ENCODE peak calls at places on chromosomes 1 and 21, in nine cellular contexts. V is AG04449, T is neural progenitor cell, L is psoas muscle, W is choroid plexus epithelial cell, Q is cardiac fibroblast, Z is AG04450, B is H1, F is spleen. N is an unnamed sample.

GRCh38 chr21:29243188-29243587 is 55.5 kb upstream of the BACH1 start:
- DNase-seq in V (no peak), T (no peak), L (no peak), W (no peak), Q (no peak), Z (no peak), B (no peak), F (no peak), N (no peak)

GRCh38 chr1:109773203-109773899 is 9.6 kb upstream of the EPS8L3 start:
- DNase-seq in V (peak), T (peak), L (peak), W (peak), Q (peak), Z (peak), B (peak), F (peak), N (no peak)

GRCh38 chr1:233289676-233290075 is 5.8 kb downstream of the PCNX2 start:
- DNase-seq in V (no peak), T (peak), L (no peak), W (no peak), Q (no peak), Z (no peak), B (peak), F (no peak), N (no peak)

GRCh38 chr1:34115233-34115632 is 49.8 kb downstream of the CSMD2 start:
- DNase-seq in V (no peak), T (no peak), L (no peak), W (no peak), Q (no peak), Z (no peak), B (no peak), F (no peak), N (no peak)

GRCh38 chr1:183039985-183040447 is 16.8 kb downstream of the LAMC1 start:
- DNase-seq in V (no peak), T (no peak), L (no peak), W (peak), Q (peak), Z (peak), B (no peak), F (no peak), N (peak)

GRCh38 chr1:6587261-6588005 is 7.6 kb downstream of the ZBTB48 start:
- DNase-seq in V (no peak), T (no peak), L (peak), W (no peak), Q (no peak), Z (no peak), B (no peak), F (no peak), N (no peak)

GRCh38 chr1:58727363-58727762 is 27.5 kb upstream of the MYSM1 start:
- DNase-seq in V (no peak), T (no peak), L (no peak), W (peak), Q (peak), Z (peak), B (no peak), F (no peak), N (peak)

GRCh38 chr1:205668951-205669340 is 11.4 kb downstream of the SLC45A3 start:
- DNase-seq in V (no peak), T (peak), L (no peak), W (no peak), Q (no peak), Z (no peak), B (no peak), F (no peak), N (no peak)

GRCh38 chr1:90730247-90731022 is 13.3 kb upstream of the BARHL2 start:
- DNase-seq in V (no peak), T (peak), L (no peak), W (peak), Q (no peak), Z (no peak), B (no peak), F (no peak), N (no peak)

GRCh38 chr1:97986041-97987005 is 65.5 kb upstream of the DPYD start:
- DNase-seq in V (no peak), T (no peak), L (no peak), W (no peak), Q (peak), Z (no peak), B (no peak), F (no peak), N (no peak)

GRCh38 chr1:48688102-48688760 is 88.5 kb downstream of the BEND5 start:
- DNase-seq in V (no peak), T (peak), L (no peak), W (peak), Q (no peak), Z (no peak), B (no peak), F (no peak), N (no peak)

GRCh38 chr1:53346007-53346813 is 18.3 kb upstream of the LRP8 start:
- DNase-seq in V (no peak), T (no peak), L (no peak), W (no peak), Q (no peak), Z (no peak), B (no peak), F (peak), N (no peak)

GRCh38 chr1:62508187-62508758 is 71.4 kb downstream of the USP1 start:
- DNase-seq in V (peak), T (peak), L (no peak), W (peak), Q (peak), Z (peak), B (no peak), F (no peak), N (peak)

GRCh38 chr1:41021526-41022308 is at the start of gene SLFNL1:
- DNase-seq in V (no peak), T (peak), L (no peak), W (peak), Q (peak), Z (peak), B (no peak), F (no peak), N (no peak)

GRCh38 chr1:23951646-23952095 is 8.0 kb upstream of the PNRC2 start:
- DNase-seq in V (peak), T (no peak), L (no peak), W (peak), Q (peak), Z (no peak), B (no peak), F (no peak), N (peak)

GRCh38 chr1:89757532-89757931 is 63.3 kb upstream of the LRRC8D start:
- DNase-seq in V (no peak), T (no peak), L (no peak), W (peak), Q (peak), Z (no peak), B (no peak), F (peak), N (no peak)

GRCh38 chr1:182841368-182841988 is 2.3 kb downstream of the DHX9 start:
- DNase-seq in V (no peak), T (peak), L (no peak), W (peak), Q (peak), Z (peak), B (no peak), F (no peak), N (no peak)

GRCh38 chr1:44857446-44857845 is 14.4 kb upstream of the PTCH2 start:
- DNase-seq in V (no peak), T (no peak), L (no peak), W (no peak), Q (no peak), Z (no peak), B (no peak), F (no peak), N (no peak)

GRCh38 chr1:23081376-23081775 is 62.1 kb downstream of the KDM1A start:
- DNase-seq in V (no peak), T (peak), L (no peak), W (peak), Q (no peak), Z (no peak), B (no peak), F (no peak), N (no peak)

GRCh38 chr1:178393370-178393769 is 103.4 kb downstream of the CLEC20A start:
- DNase-seq in V (no peak), T (no peak), L (no peak), W (no peak), Q (no peak), Z (no peak), B (no peak), F (no peak), N (no peak)

GRCh38 chr1:154557939-154558609 is 388 bp downstream of the UBE2Q1 start:
- DNase-seq in V (no peak), T (no peak), L (peak), W (peak), Q (peak), Z (no peak), B (no peak), F (peak), N (no peak)

GRCh38 chr21:31622397-31622796 is 37.1 kb upstream of the SOD1 start:
- DNase-seq in V (no peak), T (no peak), L (no peak), W (no peak), Q (no peak), Z (no peak), B (no peak), F (no peak), N (no peak)

GRCh38 chr1:65429806-65430205 is 9.3 kb downstream of the LEPR start:
- DNase-seq in V (no peak), T (no peak), L (no peak), W (peak), Q (peak), Z (no peak), B (no peak), F (no peak), N (no peak)

GRCh38 chr1:4395676-4396075 is 258.7 kb upstream of the AJAP1 start:
- DNase-seq in V (no peak), T (no peak), L (no peak), W (no peak), Q (no peak), Z (no peak), B (no peak), F (no peak), N (no peak)

GRCh38 chr1:188822248-188822647 is 1655.4 kb downstream of the BRINP3 start:
- DNase-seq in V (no peak), T (no peak), L (no peak), W (peak), Q (no peak), Z (no peak), B (no peak), F (no peak), N (no peak)

GRCh38 chr21:44006017-44006624 is 6.0 kb upstream of the TRAPPC10 start:
- DNase-seq in V (peak), T (no peak), L (no peak), W (peak), Q (peak), Z (peak), B (no peak), F (no peak), N (peak)

GRCh38 chr1:202954057-202954745 is 3.9 kb downstream of the ADIPOR1 start:
- DNase-seq in V (no peak), T (no peak), L (no peak), W (no peak), Q (no peak), Z (no peak), B (no peak), F (no peak), N (no peak)

GRCh38 chr21:31612889-31613785 is 46.4 kb upstream of the SOD1 start:
- DNase-seq in V (no peak), T (peak), L (no peak), W (peak), Q (no peak), Z (no peak), B (no peak), F (no peak), N (no peak)

GRCh38 chr1:27521336-27522147 is 31.6 kb upstream of the WASF2 start:
- DNase-seq in V (no peak), T (no peak), L (no peak), W (no peak), Q (no peak), Z (no peak), B (no peak), F (peak), N (no peak)

DNA sequence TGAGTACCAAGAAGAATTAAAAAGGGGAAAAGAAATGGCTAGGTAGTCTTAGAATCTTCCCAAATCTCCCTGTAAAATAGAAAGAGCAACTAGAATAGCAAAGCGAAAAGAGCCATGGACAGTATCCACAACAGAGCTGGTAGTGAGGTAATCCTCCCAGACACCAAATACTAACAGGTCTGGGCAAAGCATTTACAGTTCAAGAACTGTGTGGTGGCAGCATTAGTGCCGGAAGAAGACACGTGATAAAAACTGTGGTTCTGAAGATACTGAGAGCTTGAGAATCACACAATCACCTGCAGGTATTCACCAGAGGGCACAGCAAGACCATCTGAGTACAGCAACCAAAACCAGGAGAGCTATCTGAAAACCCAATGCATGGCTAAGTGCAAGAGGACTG is 31.8 kb upstream of the OLIG2 start:
- DNase-seq in V (no peak), T (no peak), L (no peak), W (no peak), Q (no peak), Z (no peak), B (no peak), F (no peak), N (no peak)
- H3K4me3 ChIP-seq in V (no peak), T (no peak), L (no peak), W (no peak), Q (no peak), Z (no peak), B (no peak), F (no peak), N (no peak)

DNA sequence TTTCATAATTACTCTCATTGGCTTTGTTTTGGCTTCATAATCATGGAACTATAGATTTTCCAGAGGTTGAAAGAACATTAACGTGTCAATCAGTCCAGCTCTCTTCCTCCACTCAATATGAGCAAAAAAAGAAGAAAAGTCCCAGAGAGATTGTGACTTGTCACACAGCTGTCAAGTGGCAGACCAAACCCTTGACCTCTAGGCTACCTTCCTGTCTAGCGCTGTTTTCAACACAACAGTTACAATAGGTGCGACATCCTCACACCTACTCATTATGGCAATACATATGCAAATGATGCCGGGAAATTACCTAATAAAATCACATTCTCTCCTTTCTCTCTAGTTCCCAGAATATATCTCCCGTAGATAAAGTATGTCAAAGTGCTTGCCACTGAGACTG is 1.1 kb downstream of the WARS2 start:
- DNase-seq in V (no peak), T (no peak), L (no peak), W (no peak), Q (no peak), Z (no peak), B (no peak), F (no peak), N (no peak)
- H3K4me3 ChIP-seq in V (peak), T (peak), L (peak), W (peak), Q (peak), Z (peak), B (peak), F (peak), N (peak)

DNA sequence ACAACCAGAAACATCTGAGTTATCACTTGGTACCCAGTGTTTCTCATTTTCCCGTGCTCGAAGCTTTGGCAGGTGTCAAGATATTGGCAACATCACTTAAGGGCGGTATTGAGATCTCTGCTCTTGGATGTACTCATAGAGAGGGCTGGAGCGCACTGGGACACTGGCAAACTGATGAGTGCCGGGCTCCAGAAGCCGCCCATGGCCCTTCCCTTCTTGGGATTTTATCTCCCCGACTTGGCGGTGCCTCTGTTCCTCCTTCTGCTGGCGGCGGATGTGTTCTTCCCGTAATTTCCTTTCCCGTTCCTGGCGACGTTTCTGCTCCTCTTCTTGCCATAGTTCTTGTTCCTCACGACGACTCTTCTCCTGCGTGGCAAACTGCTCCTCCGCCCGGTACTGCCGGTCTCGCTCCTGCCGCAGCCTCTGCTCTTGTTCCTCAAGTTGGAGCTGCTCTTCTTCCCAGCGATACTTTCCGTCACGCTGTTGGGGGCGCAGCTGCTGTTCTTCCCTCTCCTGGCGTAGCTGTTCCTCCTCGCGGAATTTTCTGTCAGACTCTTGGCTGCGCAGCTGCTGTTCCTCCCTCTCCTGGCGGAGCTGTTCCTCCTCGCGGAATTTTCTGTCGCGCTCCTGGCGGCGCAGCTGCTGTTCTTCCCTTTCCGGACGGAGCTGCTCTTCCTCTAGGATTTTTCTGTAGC is 7.8 kb downstream of the TCHH start:
- DNase-seq in V (no peak), T (no peak), L (no peak), W (no peak), Q (no peak), Z (no peak), B (no peak), F (no peak), N (no peak)
- H3K4me3 ChIP-seq in V (peak), T (no peak), L (peak), W (no peak), Q (peak), Z (no peak), B (peak), F (peak), N (peak)

GRCh38 chr1:72283204-72284083 is 1.1 kb upstream of the NEGR1 start:
- DNase-seq in V (no peak), T (peak), L (peak), W (peak), Q (peak), Z (peak), B (no peak), F (peak), N (peak)
- H3K4me3 ChIP-seq in V (peak), T (peak), L (peak), W (peak), Q (peak), Z (peak), B (peak), F (peak), N (peak)

GRCh38 chr1:220887202-220887867 is 8.1 kb downstream of the HLX start:
- DNase-seq in V (no peak), T (peak), L (no peak), W (no peak), Q (no peak), Z (no peak), B (no peak), F (peak), N (no peak)
- H3K4me3 ChIP-seq in V (peak), T (peak), L (peak), W (no peak), Q (no peak), Z (no peak), B (peak), F (no peak), N (no peak)

GRCh38 chr1:10529772-10530171 is 55.0 kb downstream of the PEX14 start:
- DNase-seq in V (no peak), T (peak), L (no peak), W (no peak), Q (no peak), Z (no peak), B (no peak), F (no peak), N (no peak)

GRCh38 chr1:10532357-10532756 is 57.6 kb downstream of the PEX14 start:
- DNase-seq in V (no peak), T (no peak), L (no peak), W (no peak), Q (no peak), Z (no peak), B (no peak), F (no peak), N (no peak)

GRCh38 chr1:10530281-10530740 is 55.6 kb downstream of the PEX14 start:
- DNase-seq in V (no peak), T (peak), L (no peak), W (peak), Q (peak), Z (no peak), B (peak), F (no peak), N (no peak)

GRCh38 chr1:10529096-10529495 is 54.3 kb downstream of the PEX14 start:
- DNase-seq in V (no peak), T (peak), L (no peak), W (no peak), Q (no peak), Z (no peak), B (no peak), F (no peak), N (no peak)

GRCh38 chr1:10530756-10531155 is 56.0 kb downstream of the PEX14 start:
- DNase-seq in V (peak), T (no peak), L (no peak), W (peak), Q (peak), Z (no peak), B (no peak), F (no peak), N (no peak)
- H3K4me3 ChIP-seq in V (peak), T (peak), L (no peak), W (no peak), Q (no peak), Z (peak), B (no peak), F (no peak), N (no peak)

GRCh38 chr1:11649624-11650330 is 4.5 kb downstream of the FBXO2 start:
- DNase-seq in V (no peak), T (no peak), L (no peak), W (no peak), Q (no peak), Z (no peak), B (no peak), F (peak), N (no peak)
- H3K4me3 ChIP-seq in V (no peak), T (peak), L (no peak), W (no peak), Q (no peak), Z (no peak), B (no peak), F (peak), N (no peak)

DNA sequence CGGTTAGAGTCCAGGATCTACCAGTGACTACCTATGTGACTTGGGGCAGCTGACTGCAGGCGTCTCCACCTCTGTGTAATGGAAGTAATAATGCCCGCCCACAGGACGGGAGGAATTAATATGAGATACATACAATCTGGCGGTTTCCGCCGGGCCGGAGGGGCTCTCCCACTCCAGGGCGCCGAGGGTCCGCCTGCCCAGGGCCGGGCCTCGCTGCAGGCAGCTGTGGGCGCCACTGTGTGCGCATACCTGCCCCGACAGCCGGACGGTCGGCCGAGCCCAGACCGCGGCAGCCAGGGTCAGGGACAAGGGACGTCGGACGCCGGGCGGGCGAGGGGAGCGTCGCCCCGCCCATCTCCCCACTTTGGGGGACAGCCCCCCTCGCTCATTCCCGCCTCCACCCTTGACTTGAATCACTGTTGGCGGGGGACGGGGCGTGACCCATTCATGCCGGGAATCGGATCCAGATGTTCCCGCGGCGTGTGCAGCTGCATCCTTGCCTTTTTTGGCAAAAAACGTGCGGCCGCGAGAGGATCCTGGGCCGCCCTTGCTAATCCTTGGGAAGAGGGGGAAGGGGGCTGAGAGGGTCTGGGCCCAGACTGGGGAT is 6.1 kb upstream of the SF3A3 start:
- DNase-seq in V (no peak), T (peak), L (peak), W (peak), Q (peak), Z (peak), B (peak), F (peak), N (no peak)
- H3K4me3 ChIP-seq in V (peak), T (peak), L (peak), W (peak), Q (peak), Z (peak), B (peak), F (peak), N (peak)

DNA sequence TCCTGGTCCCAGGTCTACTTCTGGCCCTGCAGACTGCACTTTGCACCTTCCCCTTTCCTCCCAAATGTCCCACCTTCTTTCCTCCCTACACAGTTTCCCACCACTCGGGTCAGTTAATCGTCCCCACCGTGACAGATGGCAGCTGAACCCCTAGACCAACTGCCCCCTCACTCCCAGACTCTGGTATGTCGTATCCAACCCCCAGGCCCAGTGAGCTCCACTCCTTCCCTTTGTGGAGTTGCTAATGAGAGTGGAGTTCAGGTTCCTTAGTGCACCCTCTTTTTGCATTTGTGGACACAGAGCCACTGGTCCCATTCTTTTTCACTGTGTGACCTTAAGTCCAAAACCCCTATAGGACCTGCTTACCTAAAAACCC is 1.8 kb downstream of the MAN1C1 start:
- DNase-seq in V (no peak), T (peak), L (no peak), W (no peak), Q (no peak), Z (no peak), B (no peak), F (no peak), N (no peak)
- H3K4me3 ChIP-seq in V (no peak), T (peak), L (peak), W (peak), Q (no peak), Z (peak), B (peak), F (peak), N (no peak)